ENCODE peak calls at places on chromosome 4, in seven cellular contexts. T is T-helper 1 cell, H is AG09319, F is NCI-H1092, D is nucleus accumbens, M is omental fat pad, P is cardiac fibroblast. G is an unnamed sample.

GRCh38 chr4:2062808-2063524 is 3.8 kb downstream of the NAT8L start:
- DNase-seq in T (no peak), H (no peak), F (no peak), D (no peak), M (no peak), P (no peak), G (peak; percentile 8)

GRCh38 chr4:172989984-172990711 is 178.5 kb upstream of the GALNT7 start:
- DNase-seq in T (no peak), H (no peak), F (no peak), D (no peak), M (no peak), P (no peak), G (no peak)

GRCh38 chr4:56049428-56050212 is 100.9 kb downstream of the CEP135 start:
- DNase-seq in T (no peak), H (no peak), F (peak; percentile 61), D (peak; percentile 16), M (no peak), P (peak; percentile 16), G (peak; percentile 9)

GRCh38 chr4:86963697-86964096 is 28.9 kb downstream of the AFF1 start:
- DNase-seq in T (no peak), H (no peak), F (no peak), D (no peak), M (no peak), P (peak; percentile 71), G (no peak)

GRCh38 chr4:80125252-80126177 is 52.5 kb upstream of the ANTXR2 start:
- DNase-seq in T (peak; percentile 19), H (no peak), F (no peak), D (no peak), M (no peak), P (peak; percentile 66), G (no peak)

GRCh38 chr4:87506974-87507701 is 22.0 kb downstream of the SPARCL1 start:
- DNase-seq in T (no peak), H (peak; percentile 73), F (no peak), D (no peak), M (no peak), P (peak; percentile 90), G (no peak)

GRCh38 chr4:173420324-173420752 is 21.4 kb upstream of the SCRG1 start:
- DNase-seq in T (no peak), H (no peak), F (peak; percentile 4), D (no peak), M (no peak), P (peak; percentile 62), G (no peak)

GRCh38 chr4:109375778-109376414 is 57.7 kb upstream of the SEC24B start:
- DNase-seq in T (no peak), H (no peak), F (no peak), D (no peak), M (no peak), P (no peak), G (no peak)

GRCh38 chr4:88674565-88674964 is 23.1 kb downstream of the NAP1L5 start:
- DNase-seq in T (no peak), H (no peak), F (no peak), D (no peak), M (no peak), P (peak; percentile 25), G (no peak)

GRCh38 chr4:154348657-154349056 is 142.9 kb downstream of the DCHS2 start:
- DNase-seq in T (no peak), H (no peak), F (no peak), D (no peak), M (no peak), P (no peak), G (no peak)

GRCh38 chr4:185683222-185683621 is 128.8 kb downstream of the SORBS2 start:
- DNase-seq in T (no peak), H (no peak), F (no peak), D (no peak), M (no peak), P (no peak), G (no peak)

GRCh38 chr4:164439037-164439436 is 314.9 kb upstream of the SMIM31 start:
- DNase-seq in T (no peak), H (no peak), F (no peak), D (no peak), M (no peak), P (no peak), G (no peak)

GRCh38 chr4:56995525-56995924 is 16.8 kb downstream of the POLR2B start:
- DNase-seq in T (no peak), H (peak; percentile 83), F (peak; percentile 47), D (peak; percentile 33), M (no peak), P (peak; percentile 97), G (peak; percentile 88)

GRCh38 chr4:140071806-140072205 is 82.2 kb downstream of the MAML3 start:
- DNase-seq in T (peak; percentile 40), H (peak; percentile 27), F (no peak), D (no peak), M (no peak), P (peak; percentile 97), G (no peak)

GRCh38 chr4:62670509-62670908 is 1470.4 kb downstream of the ADGRL3 start:
- DNase-seq in T (no peak), H (no peak), F (peak; percentile 78), D (no peak), M (no peak), P (no peak), G (no peak)

GRCh38 chr4:14294611-14295010 is 667.1 kb upstream of the BOD1L1 start:
- DNase-seq in T (no peak), H (no peak), F (no peak), D (no peak), M (no peak), P (peak; percentile 36), G (no peak)

GRCh38 chr4:158172196-158172557 is 648 bp downstream of the GASK1B start:
- DNase-seq in T (no peak), H (no peak), F (no peak), D (no peak), M (no peak), P (peak; percentile 77), G (no peak)

GRCh38 chr4:177380730-177381287 is 61.4 kb downstream of the AGA start:
- DNase-seq in T (no peak), H (no peak), F (no peak), D (no peak), M (no peak), P (peak; percentile 22), G (no peak)

GRCh38 chr4:109729155-109729562 is 711 bp downstream of the PLA2G12A start:
- DNase-seq in T (no peak), H (no peak), F (no peak), D (no peak), M (no peak), P (peak; percentile 11), G (no peak)

GRCh38 chr4:119632216-119632615 is 3.6 kb upstream of the PDE5A start:
- DNase-seq in T (no peak), H (no peak), F (no peak), D (no peak), M (no peak), P (peak; percentile 72), G (no peak)

GRCh38 chr4:98618670-98619069 is 39.7 kb downstream of the TSPAN5 start:
- DNase-seq in T (no peak), H (no peak), F (no peak), D (no peak), M (no peak), P (no peak), G (no peak)

GRCh38 chr4:157722146-157722545 is 450.7 kb downstream of the GASK1B start:
- DNase-seq in T (no peak), H (no peak), F (no peak), D (no peak), M (no peak), P (no peak), G (no peak)

GRCh38 chr4:177442623-177443155 is 452 bp upstream of the AGA start:
- DNase-seq in T (no peak), H (no peak), F (peak; percentile 4), D (no peak), M (no peak), P (no peak), G (no peak)

GRCh38 chr4:129113919-129114318 is 18.0 kb downstream of the C4orf33 start:
- DNase-seq in T (no peak), H (no peak), F (no peak), D (no peak), M (no peak), P (no peak), G (no peak)

GRCh38 chr4:89140168-89140759 is 28.9 kb downstream of the TIGD2 start:
- DNase-seq in T (no peak), H (no peak), F (no peak), D (no peak), M (no peak), P (no peak), G (no peak)

GRCh38 chr4:167897116-167897515 is 195.2 kb upstream of the ANXA10 start:
- DNase-seq in T (no peak), H (peak; percentile 1), F (no peak), D (no peak), M (no peak), P (peak; percentile 81), G (no peak)

GRCh38 chr4:21802406-21802805 is 146.2 kb downstream of the KCNIP4 start:
- DNase-seq in T (no peak), H (no peak), F (no peak), D (no peak), M (no peak), P (peak; percentile 85), G (no peak)

GRCh38 chr4:105622269-105622668 is 69.8 kb downstream of the ARHGEF38 start:
- DNase-seq in T (no peak), H (no peak), F (no peak), D (no peak), M (no peak), P (peak; percentile 3), G (no peak)

GRCh38 chr4:140136509-140136908 is 17.5 kb downstream of the MAML3 start:
- DNase-seq in T (no peak), H (no peak), F (no peak), D (no peak), M (no peak), P (peak; percentile 69), G (no peak)

GRCh38 chr4:185011408-185011807 is 6.9 kb upstream of the HELT start:
- DNase-seq in T (no peak), H (no peak), F (no peak), D (no peak), M (no peak), P (no peak), G (no peak)

GRCh38 chr4:176276710-176277109 is 7.7 kb upstream of the ASB5 start:
- DNase-seq in T (no peak), H (no peak), F (no peak), D (no peak), M (no peak), P (no peak), G (no peak)

GRCh38 chr4:24754586-24754985 is 40.8 kb upstream of the SOD3 start:
- DNase-seq in T (no peak), H (no peak), F (no peak), D (no peak), M (no peak), P (no peak), G (no peak)

GRCh38 chr4:26081795-26082498 is 167.9 kb downstream of the SMIM20 start:
- DNase-seq in T (no peak), H (no peak), F (peak; percentile 43), D (no peak), M (no peak), P (peak; percentile 66), G (no peak)

GRCh38 chr4:139843643-139844042 is 178.0 kb downstream of the MGST2 start:
- DNase-seq in T (no peak), H (no peak), F (no peak), D (no peak), M (no peak), P (no peak), G (no peak)